ENCODE peak calls at places on chromosomes 6 and 20, in six cellular contexts. A is C1 segment of cervical spinal cord, M is T-helper 17 cell, G is anterior cingulate cortex, Y is GM04504, R is NCI-H1105. Q is an unnamed sample.

GRCh38 chr6:82211326-82211725 is 36.2 kb downstream of the IBTK start:
- DNase-seq in A (no peak), R (no peak), M (no peak), Y (no peak), G (no peak), Q (no peak)

GRCh38 chr6:137870744-137871247 is 3.7 kb downstream of the TNFAIP3 start:
- DNase-seq in A (no peak), Y (no peak), R (no peak), M (no peak), G (no peak), Q (no peak)

GRCh38 chr6:28443112-28443773 is at the start of gene ZSCAN23:
- DNase-seq in A (peak), Y (peak), M (peak), R (peak), G (peak), Q (no peak)

GRCh38 chr6:53417141-53417540 is 68.4 kb upstream of the ELOVL5 start:
- DNase-seq in G (no peak), M (no peak), A (no peak), Y (no peak), R (no peak), Q (no peak)

GRCh38 chr6:150567823-150568383 is 31.8 kb upstream of the PLEKHG1 start:
- DNase-seq in M (no peak), A (peak), G (no peak), R (no peak), Y (no peak), Q (no peak)

GRCh38 chr20:48156951-48157700 is 371.8 kb upstream of the SULF2 start:
- DNase-seq in A (no peak), G (no peak), Y (no peak), R (no peak), M (no peak), Q (no peak)

GRCh38 chr6:157068691-157069228 is 254.6 kb downstream of the TMEM242 start:
- DNase-seq in M (no peak), G (no peak), R (no peak), Y (no peak), A (no peak), Q (no peak)

GRCh38 chr6:165774903-165775608 is 112.0 kb upstream of the PDE10A start:
- DNase-seq in M (no peak), R (peak), Y (no peak), A (no peak), G (no peak), Q (no peak)

GRCh38 chr20:38272961-38273360 is 12.4 kb upstream of the KIAA1755 start:
- DNase-seq in Y (no peak), G (no peak), A (no peak), R (no peak), M (no peak), Q (peak)

GRCh38 chr20:16674243-16674642 is 55.6 kb upstream of the SNRPB2 start:
- DNase-seq in M (no peak), G (no peak), A (no peak), R (no peak), Y (no peak), Q (no peak)

GRCh38 chr6:4905858-4906257 is 98.0 kb downstream of the RPP40 start:
- DNase-seq in M (no peak), A (no peak), G (no peak), R (no peak), Y (no peak), Q (no peak)

GRCh38 chr20:49630396-49630951 is 62.5 kb upstream of the PTGIS start:
- DNase-seq in Y (no peak), A (no peak), R (no peak), M (no peak), G (no peak), Q (no peak)

GRCh38 chr20:50876063-50876685 is 55.1 kb downstream of the ADNP start:
- DNase-seq in G (no peak), M (no peak), R (no peak), A (no peak), Y (no peak), Q (no peak)

GRCh38 chr6:152642578-152643375 is 5.6 kb upstream of the SYNE1 start:
- DNase-seq in M (no peak), R (peak), Y (peak), G (no peak), A (peak), Q (no peak)

GRCh38 chr20:1263853-1264252 is 2.2 kb upstream of the SNPH start:
- DNase-seq in Y (no peak), A (no peak), R (no peak), G (no peak), M (no peak), Q (no peak)